ENCODE peak calls at places on chromosomes 6 and 20, in five cellular contexts. U is activated CD4-positive, CD25-positive, alpha-beta regulatory T cell treated with anti-CD3 and anti-CD28 coated beads, Interleukin-2, amount 50 U/mL, for 16 hours; T is H9; Q is activated CD4-positive, alpha-beta T cell treated with anti-CD3 and anti-CD28 coated beads for 36 hours; H is transverse colon. Y is an unnamed sample.

GRCh38 chr6:105400501-105400900 is 2.4 kb downstream of the PREP start:
- DNase-seq in Q (no peak), U (no peak), H (no peak), T (no peak), Y (no peak)

GRCh38 chr6:99219788-99220187 is 129.7 kb downstream of the FAXC start:
- DNase-seq in Q (peak; percentile 16), U (no peak), T (peak; percentile 93), H (no peak), Y (peak; percentile 10)

GRCh38 chr6:160973311-160973710 is 18.3 kb upstream of the MAP3K4 start:
- DNase-seq in Q (no peak), T (no peak), U (no peak), H (no peak), Y (no peak)

GRCh38 chr6:12602951-12603710 is 113.4 kb upstream of the PHACTR1 start:
- DNase-seq in T (no peak), Q (no peak), H (peak; percentile 19), U (no peak), Y (no peak)

GRCh38 chr20:57388953-57389694 is 2.1 kb upstream of the RBM38 start:
- DNase-seq in U (no peak), T (peak; percentile 80), Q (peak; percentile 82), H (peak; percentile 90), Y (peak; percentile 73)

GRCh38 chr6:6546318-6547110 is 42.0 kb upstream of the LY86 start:
- DNase-seq in H (peak; percentile 14), Q (peak; percentile 39), U (no peak), T (peak; percentile 73), Y (peak; percentile 28)

GRCh38 chr6:20334334-20334733 is 67.3 kb upstream of the E2F3 start:
- DNase-seq in U (no peak), H (no peak), Q (peak; percentile 17), T (peak; percentile 34), Y (peak; percentile 14)

GRCh38 chr6:36755435-36756348 is 58.1 kb downstream of the RAB44 start:
- DNase-seq in H (peak; percentile 52), T (no peak), U (peak; percentile 65), Q (peak; percentile 87), Y (peak; percentile 89)

GRCh38 chr6:3324262-3324942 is 65.7 kb downstream of the PSMG4 start:
- DNase-seq in U (no peak), H (no peak), Q (peak; percentile 50), T (no peak), Y (peak; percentile 68)

GRCh38 chr6:137496392-137496767 is 2.2 kb upstream of the OLIG3 start:
- DNase-seq in H (no peak), Q (no peak), T (peak; percentile 68), U (no peak), Y (no peak)

GRCh38 chr6:69624944-69625343 is 171.9 kb downstream of the LMBRD1 start:
- DNase-seq in T (no peak), U (no peak), H (no peak), Q (no peak), Y (no peak)

GRCh38 chr6:7761047-7761446 is 35.1 kb downstream of the BMP6 start:
- DNase-seq in Q (no peak), T (no peak), U (no peak), H (no peak), Y (no peak)

GRCh38 chr6:38824243-38824894 is 109.3 kb downstream of the DNAH8 start:
- DNase-seq in T (no peak), Q (no peak), H (no peak), U (no peak), Y (no peak)

GRCh38 chr6:116220172-116220571 is 33.7 kb downstream of the TSPYL4 start:
- DNase-seq in H (no peak), Q (no peak), U (no peak), T (no peak), Y (no peak)

Y was measured in activated CD4-positive, alpha-beta memory T cell treated with anti-CD3 and anti-CD28 coated beads for 36 hours.